ENCODE peak calls at places on chromosomes 13 and 19, in seven cellular contexts. R, W, D, P, A, S and M are unnamed samples.

GRCh38 chr13:85174291-85174690 is 624.9 kb downstream of the SLITRK6 start:
- DNase-seq in P (no peak), D (no peak), R (no peak), A (no peak), S (no peak), W (no peak), M (no peak)

GRCh38 chr13:25215253-25215575 is 43.1 kb upstream of the AMER2 start:
- DNase-seq in W (no peak), S (no peak), A (no peak), D (no peak), R (no peak), P (no peak), M (no peak)

GRCh38 chr19:15452111-15453047 is 2.6 kb upstream of the WIZ start:
- DNase-seq in P (peak; percentile 45), W (peak; percentile 94), S (peak; percentile 79), D (peak; percentile 53), A (peak; percentile 86), R (peak; percentile 71), M (peak; percentile 88)

GRCh38 chr13:21670006-21670882 is 629 bp upstream of the FGF9 start:
- DNase-seq in A (peak; percentile 83), S (peak; percentile 38), P (peak; percentile 69), W (peak; percentile 54), R (peak; percentile 70), D (no peak), M (peak; percentile 42)

GRCh38 chr13:102128216-102128800 is 273.5 kb downstream of the FGF14 start:
- DNase-seq in S (peak; percentile 37), R (no peak), A (no peak), P (peak; percentile 11), D (no peak), W (no peak), M (no peak)

GRCh38 chr13:33454844-33455256 is 169.3 kb upstream of the STARD13 start:
- DNase-seq in W (no peak), A (peak; percentile 6), P (no peak), S (peak; percentile 93), D (no peak), R (peak; percentile 28), M (no peak)

GRCh38 chr13:29933401-29933800 is 83.0 kb upstream of the UBL3 start:
- DNase-seq in S (no peak), P (no peak), R (no peak), W (no peak), D (no peak), A (no peak), M (no peak)

GRCh38 chr13:34011552-34012085 is 193.7 kb downstream of the RFC3 start:
- DNase-seq in D (no peak), W (no peak), A (peak; percentile 58), R (no peak), S (no peak), P (no peak), M (no peak)

GRCh38 chr13:36848228-36848982 is 29.4 kb downstream of the RFXAP start:
- DNase-seq in P (peak; percentile 35), D (no peak), W (peak; percentile 22), R (no peak), A (no peak), S (no peak), M (peak; percentile 8)

GRCh38 chr13:114027826-114028225 is 54.0 kb upstream of the C13orf46 start:
- DNase-seq in S (no peak), R (no peak), W (no peak), A (no peak), D (no peak), P (no peak), M (no peak)

GRCh38 chr13:71051573-71051972 is 815.4 kb downstream of the DACH1 start:
- DNase-seq in P (no peak), D (no peak), R (no peak), A (no peak), S (no peak), W (no peak), M (no peak)

DNA sequence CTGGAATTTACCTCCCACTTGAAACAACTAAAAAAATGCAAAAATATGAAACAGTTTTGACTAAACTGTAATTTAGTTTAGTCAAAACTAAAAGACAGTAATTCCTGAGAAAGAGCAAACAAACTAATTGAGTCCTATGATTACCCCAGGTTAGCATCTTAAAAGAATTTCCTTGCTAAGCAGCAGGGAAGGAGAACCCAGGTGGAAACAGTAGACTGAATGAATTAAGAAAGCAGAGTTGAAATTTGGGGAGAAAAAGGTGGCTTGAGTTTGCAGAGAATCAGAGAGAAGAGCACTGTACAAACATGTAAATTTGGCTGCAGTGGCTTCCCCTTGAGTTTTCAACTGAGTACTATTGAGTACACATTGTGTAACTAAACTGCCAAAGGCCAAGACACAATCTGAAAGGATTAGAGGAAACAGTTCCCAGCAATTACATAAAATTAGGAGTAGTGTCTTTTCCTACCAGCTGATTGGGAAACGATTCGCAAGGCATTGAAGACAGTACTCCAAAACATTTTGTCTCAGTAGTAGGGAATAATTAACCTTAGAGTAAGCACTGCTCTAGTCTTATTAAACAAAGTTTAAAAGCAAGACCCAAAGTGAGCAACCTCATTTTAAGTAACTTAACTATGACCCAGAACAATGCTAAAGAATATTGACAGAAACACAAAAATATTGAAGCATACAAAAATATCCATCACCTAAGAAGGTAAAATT is 820.5 kb downstream of the DACH1 start:
- DNase-seq in P (no peak), D (no peak), A (no peak), W (no peak), R (no peak), S (no peak), M (no peak)
- H3K4me3 ChIP-seq in P (no peak overlapping the region), D (no peak overlapping the region), A (no peak overlapping the region), W (no peak overlapping the region), R (no peak overlapping the region), S (no peak overlapping the region), M (no peak overlapping the region)

GRCh38 chr13:52011690-52012511 is at the start of gene ALG11:
- DNase-seq in R (peak; percentile 100), A (peak; percentile 99), S (peak; percentile 97), D (peak; percentile 97), W (peak; percentile 100), P (peak; percentile 99), M (peak; percentile 99)

GRCh38 chr13:52009985-52010384 is 1.3 kb downstream of the ATP7B start:
- DNase-seq in D (no peak), S (no peak), W (no peak), P (no peak), R (no peak), A (no peak), M (no peak)

GRCh38 chr13:52010890-52011689 is at the start of gene ATP7B:
- DNase-seq in R (peak; percentile 55), W (peak; percentile 10), S (no peak), A (peak; percentile 43), P (peak; percentile 58), D (no peak), M (peak; percentile 59)

GRCh38 chr13:52016296-52016695 is 4.1 kb downstream of the ALG11 start:
- DNase-seq in S (no peak), D (no peak), R (no peak), W (no peak), P (no peak), A (no peak), M (no peak)

DNA sequence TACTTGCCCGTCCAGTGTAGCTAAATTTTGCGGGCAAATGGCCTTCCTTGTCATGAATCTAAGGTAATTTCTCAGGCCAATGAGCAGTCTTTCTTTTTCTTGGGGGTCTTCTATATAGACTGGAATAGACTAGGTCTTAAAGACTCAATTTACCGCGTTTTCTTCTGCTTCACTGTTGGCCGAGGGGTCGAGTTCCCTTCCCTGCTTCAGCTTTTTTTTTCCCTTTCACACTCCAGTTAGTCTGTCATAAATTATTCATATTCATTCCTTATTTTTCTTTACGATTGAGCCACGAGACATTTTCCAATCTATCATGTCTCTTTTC is 276 bp downstream of the ALG11 start:
- DNase-seq in A (no peak), W (no peak), S (no peak), D (no peak), P (no peak), R (no peak), M (no peak)
- H3K4me3 ChIP-seq in A (peak overlapping the region; percentile 32), W (peak overlapping the region; percentile 58), S (peak overlapping the region; percentile 97), D (peak overlapping the region; percentile 73), P (peak overlapping the region; percentile 90), R (peak overlapping the region; percentile 99), M (peak overlapping the region; percentile 86)

GRCh38 chr19:13965377-13965896 is 13.1 kb downstream of the DCAF15 start:
- DNase-seq in S (no peak), A (peak; percentile 2), R (no peak), P (no peak), W (no peak), D (no peak), M (no peak)

GRCh38 chr19:13968383-13968935 is 16.1 kb downstream of the DCAF15 start:
- DNase-seq in R (no peak), W (no peak), P (no peak), S (no peak), D (no peak), A (no peak), M (no peak)

GRCh38 chr19:13964776-13965175 is 12.5 kb downstream of the DCAF15 start:
- DNase-seq in A (no peak), D (no peak), R (peak; percentile 37), P (no peak), S (peak; percentile 16), W (no peak), M (no peak)

GRCh38 chr19:13965926-13966683 is 13.8 kb downstream of the DCAF15 start:
- DNase-seq in P (no peak), R (no peak), A (peak; percentile 3), D (no peak), W (no peak), S (no peak), M (no peak)

GRCh38 chr19:13966684-13967128 is 14.4 kb downstream of the DCAF15 start:
- DNase-seq in A (peak; percentile 2), P (no peak), W (no peak), R (no peak), D (no peak), S (no peak), M (no peak)
- H3K4me3 ChIP-seq in A (no peak overlapping the region), P (no peak overlapping the region), W (no peak overlapping the region), R (no peak overlapping the region), D (no peak overlapping the region), S (no peak overlapping the region), M (no peak overlapping the region)

DNA sequence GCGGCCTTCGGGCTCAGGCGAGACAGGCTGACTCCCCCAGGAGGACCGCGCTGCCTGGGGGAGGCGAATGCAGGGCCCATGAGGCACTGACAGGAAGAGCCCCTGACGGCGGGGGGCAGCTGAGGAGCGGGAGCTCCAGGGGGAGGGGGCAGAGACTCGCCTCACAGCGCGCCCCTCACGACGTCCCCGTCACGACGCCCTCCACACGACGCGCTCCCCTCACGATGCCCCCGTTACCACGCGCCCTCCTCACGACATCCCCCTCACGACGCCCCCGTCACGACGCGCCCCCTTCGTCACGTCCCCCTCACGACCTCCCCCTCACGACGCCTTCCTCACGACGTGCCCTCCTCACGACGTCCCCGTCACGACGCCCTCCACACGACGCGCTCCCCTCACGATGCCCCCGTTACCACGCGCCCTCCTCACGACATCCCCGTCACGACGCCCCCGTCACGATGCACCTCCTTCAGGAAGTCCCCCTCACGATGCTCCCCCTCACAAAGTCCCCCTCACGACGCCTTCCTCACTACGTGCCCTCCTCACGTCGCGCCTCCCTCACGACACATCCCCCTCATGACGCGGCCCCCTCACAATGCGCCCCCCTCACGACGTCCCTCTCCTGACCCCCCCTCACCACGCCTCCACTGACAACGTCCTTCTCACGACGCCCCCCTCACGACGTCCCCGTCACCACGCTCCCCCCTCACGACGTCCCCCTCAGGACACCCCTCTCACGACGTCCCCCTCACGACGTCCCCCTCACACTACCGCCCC is 99.6 kb downstream of the ING1 start:
- DNase-seq in R (no peak), A (no peak), S (no peak), P (no peak), W (no peak), D (no peak), M (no peak)
- H3K4me3 ChIP-seq in R (peak overlapping the region; percentile 74), A (no peak overlapping the region), S (peak overlapping the region; percentile 36), P (no peak overlapping the region), W (no peak overlapping the region), D (peak overlapping the region; percentile 49), M (no peak overlapping the region)

GRCh38 chr19:39941151-39941550 is 6.7 kb upstream of the FCGBP start:
- DNase-seq in A (no peak), P (no peak), W (no peak), S (no peak), D (no peak), R (no peak), M (no peak)
- H3K4me3 ChIP-seq in A (no peak overlapping the region), P (no peak overlapping the region), W (no peak overlapping the region), S (no peak overlapping the region), D (no peak overlapping the region), R (no peak overlapping the region), M (no peak overlapping the region)